ENCODE peak calls at places on chromosomes 13 and 19, in eight cellular contexts. C is IMR-90, Y is tibial nerve, P is upper lobe of right lung, L is suprapubic skin, B is hepatocyte, T is heart right ventricle, S is BE2C. J is an unnamed sample.

GRCh38 chr19:3538965-3539742 is at the start of gene TEKTIP1:
- DNase-seq in C (no peak), Y (no peak), P (peak; percentile 58), L (no peak), B (no peak), T (no peak), S (no peak), J (no peak)

GRCh38 chr19:17289489-17289888 is 7.8 kb downstream of the ANKLE1 start:
- DNase-seq in C (peak; percentile 90), Y (no peak), P (peak; percentile 79), L (no peak), B (peak; percentile 76), T (peak; percentile 73), S (peak; percentile 86), J (no peak)

GRCh38 chr13:25249001-25249543 is 38.2 kb downstream of the MTMR6 start:
- DNase-seq in C (peak; percentile 43), Y (no peak), P (no peak), L (no peak), B (peak; percentile 43), T (no peak), S (no peak), J (no peak)

GRCh38 chr19:531753-532571 is at the start of gene CDC34:
- DNase-seq in C (no peak), Y (no peak), P (no peak), L (no peak), B (no peak), T (no peak), S (no peak), J (no peak)

GRCh38 chr13:113785051-113786010 is 26.3 kb downstream of the TMEM255B start:
- DNase-seq in C (peak; percentile 74), Y (no peak), P (peak; percentile 35), L (no peak), B (no peak), T (no peak), S (no peak), J (no peak)

GRCh38 chr13:100483836-100484381 is 104.7 kb downstream of the GGACT start:
- DNase-seq in C (no peak), Y (no peak), P (no peak), L (no peak), B (no peak), T (no peak), S (no peak), J (no peak)

GRCh38 chr19:32830231-32831014 is 39.1 kb downstream of the SLC7A9 start:
- DNase-seq in C (peak; percentile 55), Y (no peak), P (no peak), L (no peak), B (no peak), T (no peak), S (no peak), J (no peak)

GRCh38 chr19:56759531-56759930 is 81.0 kb downstream of the PEG3 start:
- DNase-seq in C (no peak), Y (no peak), P (no peak), L (no peak), B (no peak), T (no peak), S (no peak), J (no peak)

GRCh38 chr19:10516671-10517286 is 468 bp downstream of the S1PR5 start:
- DNase-seq in C (no peak), Y (no peak), P (no peak), L (no peak), B (no peak), T (no peak), S (no peak), J (no peak)

GRCh38 chr19:41264581-41265375 is 606 bp downstream of the HNRNPUL1 start:
- DNase-seq in C (peak; percentile 34), Y (no peak), P (peak; percentile 84), L (peak; percentile 83), B (peak; percentile 81), T (peak; percentile 61), S (peak; percentile 57), J (peak; percentile 33)

GRCh38 chr13:46288570-46289259 is 77.0 kb downstream of the LRRC63 start:
- DNase-seq in C (peak; percentile 22), Y (no peak), P (no peak), L (no peak), B (peak; percentile 68), T (no peak), S (no peak), J (no peak)

GRCh38 chr19:38252935-38253691 is 3.1 kb downstream of the PPP1R14A start:
- DNase-seq in C (no peak), Y (no peak), P (no peak), L (no peak), B (peak; percentile 40), T (peak; percentile 65), S (peak; percentile 28), J (no peak)

GRCh38 chr13:98142427-98143156 is at the start of gene FARP1:
- DNase-seq in C (peak; percentile 65), Y (peak; percentile 58), P (peak; percentile 92), L (peak; percentile 80), B (peak; percentile 95), T (peak; percentile 73), S (peak; percentile 90), J (peak; percentile 3)

GRCh38 chr13:92739306-92739818 is 487.2 kb upstream of the GPC6 start:
- DNase-seq in C (peak; percentile 5), Y (no peak), P (no peak), L (no peak), B (no peak), T (no peak), S (no peak), J (no peak)

GRCh38 chr13:92735909-92736308 is 490.7 kb upstream of the GPC6 start:
- DNase-seq in C (no peak), Y (no peak), P (no peak), L (no peak), B (no peak), T (no peak), S (no peak), J (no peak)

GRCh38 chr13:92734545-92734944 is 492.1 kb upstream of the GPC6 start:
- DNase-seq in C (no peak), Y (no peak), P (no peak), L (no peak), B (no peak), T (no peak), S (no peak), J (no peak)

DNA sequence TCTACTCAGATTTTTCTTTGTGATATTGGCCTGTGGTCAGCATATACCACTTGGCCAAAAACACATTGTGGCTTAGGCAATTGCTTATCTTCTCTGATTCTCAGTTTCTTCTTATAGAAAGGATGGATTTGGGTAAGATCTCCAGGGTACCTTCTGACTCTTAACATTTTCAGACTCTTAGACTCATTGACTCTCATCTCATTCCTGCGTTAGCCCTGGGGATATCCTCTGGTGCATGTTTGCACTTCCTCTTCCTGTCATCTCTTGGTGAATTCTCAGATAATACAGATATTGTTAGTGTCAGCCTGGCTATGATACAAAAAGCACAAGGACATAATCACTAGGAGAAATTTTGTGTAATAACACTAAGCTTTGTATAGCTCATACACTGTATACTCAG is 492.5 kb upstream of the GPC6 start:
- DNase-seq in C (no peak), Y (no peak), P (no peak), L (no peak), B (no peak), T (no peak), S (no peak), J (no peak)
- H3K4me3 ChIP-seq in C (no peak overlapping the region), Y (no peak overlapping the region), P (no peak overlapping the region), L (no peak overlapping the region), B (no peak overlapping the region), T (no peak overlapping the region), S (no peak overlapping the region), J (no peak overlapping the region)

DNA sequence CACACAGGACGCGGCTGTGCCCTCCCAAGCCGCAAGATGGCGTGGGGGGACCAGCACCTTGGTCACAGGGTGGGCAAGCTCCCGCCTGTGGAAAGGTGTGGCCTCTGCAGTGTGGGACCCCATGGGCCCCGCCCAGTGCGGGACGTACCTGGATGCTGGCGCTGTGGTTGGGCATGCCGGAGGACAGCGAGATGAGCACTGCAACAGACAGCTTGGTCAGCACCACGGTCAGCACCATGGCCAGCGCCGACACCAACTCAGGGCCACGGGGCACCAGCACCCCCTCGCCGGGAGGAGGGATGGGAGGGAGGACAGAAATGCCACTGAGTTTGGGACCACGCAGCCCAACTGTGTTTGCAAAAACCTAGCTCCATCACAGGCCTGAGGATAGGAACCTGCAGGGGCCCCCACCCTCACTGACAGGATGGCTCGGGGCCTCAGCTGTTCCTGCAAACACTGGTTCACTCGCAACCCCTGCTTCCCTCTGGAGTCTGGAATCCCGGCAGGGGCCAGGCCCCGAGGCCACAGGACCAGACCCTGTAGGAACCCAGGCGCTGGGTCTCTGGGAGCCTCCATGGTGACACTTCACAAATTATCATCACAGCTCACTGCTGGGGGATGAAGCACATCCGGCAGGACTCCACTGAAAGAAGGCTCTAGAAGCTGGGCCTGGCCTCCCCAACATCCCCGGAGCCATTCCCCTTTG is 27.1 kb downstream of the IZUMO4 start:
- DNase-seq in C (no peak), Y (no peak), P (no peak), L (no peak), B (peak; percentile 42), T (no peak), S (no peak), J (no peak)
- H3K36me3 ChIP-seq in C (peaks cover 70% of the 10 kb centered on the region), Y (peaks cover 5% of the 10 kb centered on the region), P (peaks cover 86% of the 10 kb centered on the region), L (peaks cover 91% of the 10 kb centered on the region), B (no peaks in the 10 kb centered on the region), T (peaks cover 94% of the 10 kb centered on the region), S (peaks cover 73% of the 10 kb centered on the region), J (peaks cover 22% of the 10 kb centered on the region)

GRCh38 chr13:58584610-58585009 is 953.1 kb downstream of the PCDH17 start:
- DNase-seq in C (no peak), Y (no peak), P (no peak), L (no peak), B (no peak), T (no peak), S (no peak), J (no peak)

GRCh38 chr13:58587183-58587582 is 955.6 kb downstream of the PCDH17 start:
- DNase-seq in C (no peak), Y (no peak), P (no peak), L (no peak), B (no peak), T (no peak), S (no peak), J (no peak)

GRCh38 chr13:58583961-58584360 is 952.4 kb downstream of the PCDH17 start:
- DNase-seq in C (no peak), Y (no peak), P (no peak), L (no peak), B (no peak), T (no peak), S (no peak), J (no peak)
- H3K9me3 ChIP-seq in C (no peaks in the 10 kb centered on the region), Y (no peaks in the 10 kb centered on the region), P (no peaks in the 10 kb centered on the region), L (no peaks in the 10 kb centered on the region), B (no peaks in the 10 kb centered on the region), T (no peaks in the 10 kb centered on the region), S (no peaks in the 10 kb centered on the region), J (no peaks in the 10 kb centered on the region)

DNA sequence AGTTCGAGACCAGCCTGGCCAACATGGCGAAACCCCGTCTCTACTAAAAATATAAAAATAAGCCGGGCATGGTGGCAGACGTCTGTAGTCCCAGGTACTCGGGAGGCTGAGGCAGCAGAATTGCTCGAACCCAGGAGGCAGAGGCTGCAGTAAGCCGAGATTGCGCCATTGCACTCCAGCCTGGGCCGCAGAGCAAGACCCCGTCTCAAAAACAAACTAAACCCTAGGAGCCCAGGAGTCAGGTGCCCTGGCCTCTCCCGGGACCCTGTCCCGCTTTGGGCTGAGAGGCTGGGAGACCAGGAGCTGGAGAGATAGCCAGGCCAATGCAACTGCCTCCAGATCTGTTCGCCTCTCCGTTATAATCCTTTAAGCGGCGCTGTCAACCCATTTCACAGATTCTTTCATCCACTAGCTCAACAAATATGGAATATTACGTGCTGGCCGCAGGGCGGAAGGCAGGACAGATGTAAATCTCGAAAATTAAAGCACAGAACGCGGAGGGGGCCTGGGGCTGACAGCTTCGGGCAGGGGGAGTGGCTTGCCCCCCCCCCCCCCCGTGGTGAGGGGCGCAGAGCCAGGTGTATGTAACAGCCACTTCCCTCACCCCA is 5.3 kb upstream of the MYBPC2 start:
- DNase-seq in C (no peak), Y (no peak), P (no peak), L (no peak), B (no peak), T (no peak), S (no peak), J (no peak)
- H3K4me3 ChIP-seq in C (no peak overlapping the region), Y (peak overlapping the region; percentile 27), P (peak overlapping the region; percentile 34), L (peak overlapping the region; percentile 39), B (no peak overlapping the region), T (peak overlapping the region; percentile 33), S (no peak overlapping the region), J (no peak overlapping the region)